ENCODE peak calls at places on chromosomes 16 and 17, in eight cellular contexts. One of them, this sample, is unnamed. For H3K27me3, the result is how much of the 10 kb centered on the place peaks cover.

GRCh38 chr17:13118311-13118710 is 100.5 kb upstream of the ELAC2 start:
- DNase-seq in prostate gland: no peak
- DNase-seq in cardiac muscle cell: no peak
- DNase-seq in brain microvascular endothelial cell: no peak
- DNase-seq in PC-9: no peak
- DNase-seq in psoas muscle: no peak
- DNase-seq in colonic mucosa: no peak
- DNase-seq in tibial nerve: no peak
- DNase-seq in this sample: no peak

GRCh38 chr16:89971495-89972243 is 23.1 kb downstream of the DEF8 start:
- DNase-seq in prostate gland: no peak
- DNase-seq in cardiac muscle cell: no peak
- DNase-seq in brain microvascular endothelial cell: no peak
- DNase-seq in PC-9: no peak
- DNase-seq in psoas muscle: no peak
- DNase-seq in colonic mucosa: no peak
- DNase-seq in tibial nerve: no peak
- DNase-seq in this sample: no peak

GRCh38 chr16:17705847-17706246 is 235.1 kb upstream of the XYLT1 start:
- DNase-seq in prostate gland: no peak
- DNase-seq in cardiac muscle cell: no peak
- DNase-seq in brain microvascular endothelial cell: no peak
- DNase-seq in PC-9: no peak
- DNase-seq in psoas muscle: no peak
- DNase-seq in colonic mucosa: no peak
- DNase-seq in tibial nerve: no peak
- DNase-seq in this sample: no peak

GRCh38 chr16:66188786-66189725 is 177.4 kb upstream of the CDH5 start:
- DNase-seq in prostate gland: no peak
- DNase-seq in cardiac muscle cell: no peak
- DNase-seq in brain microvascular endothelial cell: peak
- DNase-seq in PC-9: no peak
- DNase-seq in psoas muscle: no peak
- DNase-seq in colonic mucosa: peak
- DNase-seq in tibial nerve: peak
- DNase-seq in this sample: no peak

GRCh38 chr17:32123782-32124181 is 18.5 kb upstream of the RHOT1 start:
- DNase-seq in prostate gland: no peak
- DNase-seq in cardiac muscle cell: no peak
- DNase-seq in brain microvascular endothelial cell: peak
- DNase-seq in PC-9: no peak
- DNase-seq in psoas muscle: peak
- DNase-seq in colonic mucosa: no peak
- DNase-seq in tibial nerve: no peak
- DNase-seq in this sample: no peak

GRCh38 chr16:22373662-22374310 is 633 bp downstream of the CDR2 start:
- DNase-seq in prostate gland: peak
- DNase-seq in cardiac muscle cell: peak
- DNase-seq in brain microvascular endothelial cell: no peak
- DNase-seq in PC-9: peak
- DNase-seq in psoas muscle: peak
- DNase-seq in colonic mucosa: peak
- DNase-seq in tibial nerve: peak
- DNase-seq in this sample: peak

GRCh38 chr17:80724723-80725388 is 180.2 kb downstream of the RPTOR start:
- DNase-seq in prostate gland: no peak
- DNase-seq in cardiac muscle cell: no peak
- DNase-seq in brain microvascular endothelial cell: peak
- DNase-seq in PC-9: peak
- DNase-seq in psoas muscle: peak
- DNase-seq in colonic mucosa: no peak
- DNase-seq in tibial nerve: no peak
- DNase-seq in this sample: no peak

GRCh38 chr17:12853921-12854320 is 64.6 kb downstream of the ARHGAP44 start:
- DNase-seq in prostate gland: no peak
- DNase-seq in cardiac muscle cell: no peak
- DNase-seq in brain microvascular endothelial cell: no peak
- DNase-seq in PC-9: no peak
- DNase-seq in psoas muscle: no peak
- DNase-seq in colonic mucosa: no peak
- DNase-seq in tibial nerve: no peak
- DNase-seq in this sample: no peak

GRCh38 chr17:77886387-77886728 is 72.1 kb upstream of the TNRC6C start:
- DNase-seq in prostate gland: no peak
- DNase-seq in cardiac muscle cell: no peak
- DNase-seq in brain microvascular endothelial cell: no peak
- DNase-seq in PC-9: no peak
- DNase-seq in psoas muscle: peak
- DNase-seq in colonic mucosa: peak
- DNase-seq in tibial nerve: no peak
- DNase-seq in this sample: no peak

GRCh38 chr16:81553814-81554675 is 109.4 kb downstream of the CMIP start:
- DNase-seq in prostate gland: no peak
- DNase-seq in cardiac muscle cell: no peak
- DNase-seq in brain microvascular endothelial cell: no peak
- DNase-seq in PC-9: no peak
- DNase-seq in psoas muscle: no peak
- DNase-seq in colonic mucosa: no peak
- DNase-seq in tibial nerve: no peak
- DNase-seq in this sample: no peak

GRCh38 chr17:16465861-16466338 is 26.1 kb downstream of the LRRC75A start:
- DNase-seq in prostate gland: no peak
- DNase-seq in cardiac muscle cell: no peak
- DNase-seq in brain microvascular endothelial cell: no peak
- DNase-seq in PC-9: peak
- DNase-seq in psoas muscle: peak
- DNase-seq in colonic mucosa: peak
- DNase-seq in tibial nerve: no peak
- DNase-seq in this sample: peak

GRCh38 chr17:45146616-45147101 is 1.6 kb upstream of the HEXIM1 start:
- DNase-seq in prostate gland: peak
- DNase-seq in cardiac muscle cell: no peak
- DNase-seq in brain microvascular endothelial cell: peak
- DNase-seq in PC-9: peak
- DNase-seq in psoas muscle: peak
- DNase-seq in colonic mucosa: peak
- DNase-seq in tibial nerve: no peak
- DNase-seq in this sample: peak

GRCh38 chr17:80885922-80886582 is 105.6 kb upstream of the CHMP6 start:
- DNase-seq in prostate gland: no peak
- DNase-seq in cardiac muscle cell: no peak
- DNase-seq in brain microvascular endothelial cell: no peak
- DNase-seq in PC-9: no peak
- DNase-seq in psoas muscle: no peak
- DNase-seq in colonic mucosa: no peak
- DNase-seq in tibial nerve: no peak
- DNase-seq in this sample: no peak

GRCh38 chr16:10256855-10257641 is 74.8 kb upstream of the GRIN2A start:
- DNase-seq in prostate gland: no peak
- DNase-seq in cardiac muscle cell: peak
- DNase-seq in brain microvascular endothelial cell: no peak
- DNase-seq in PC-9: peak
- DNase-seq in psoas muscle: peak
- DNase-seq in colonic mucosa: peak
- DNase-seq in tibial nerve: no peak
- DNase-seq in this sample: peak

GRCh38 chr17:28074010-28074409 is 31.5 kb downstream of the NLK start:
- DNase-seq in prostate gland: no peak
- DNase-seq in cardiac muscle cell: no peak
- DNase-seq in brain microvascular endothelial cell: no peak
- DNase-seq in PC-9: no peak
- DNase-seq in psoas muscle: no peak
- DNase-seq in colonic mucosa: no peak
- DNase-seq in tibial nerve: no peak
- DNase-seq in this sample: no peak

GRCh38 chr17:31508310-31509094 is 117.0 kb downstream of the RAB11FIP4 start:
- DNase-seq in prostate gland: no peak
- DNase-seq in cardiac muscle cell: peak
- DNase-seq in brain microvascular endothelial cell: no peak
- DNase-seq in PC-9: no peak
- DNase-seq in psoas muscle: no peak
- DNase-seq in colonic mucosa: peak
- DNase-seq in tibial nerve: no peak
- DNase-seq in this sample: peak

GRCh38 chr16:55737318-55737717 is 81.5 kb downstream of the SLC6A2 start:
- DNase-seq in prostate gland: no peak
- DNase-seq in cardiac muscle cell: no peak
- DNase-seq in brain microvascular endothelial cell: no peak
- DNase-seq in PC-9: no peak
- DNase-seq in psoas muscle: no peak
- DNase-seq in colonic mucosa: no peak
- DNase-seq in tibial nerve: no peak
- DNase-seq in this sample: no peak

DNA sequence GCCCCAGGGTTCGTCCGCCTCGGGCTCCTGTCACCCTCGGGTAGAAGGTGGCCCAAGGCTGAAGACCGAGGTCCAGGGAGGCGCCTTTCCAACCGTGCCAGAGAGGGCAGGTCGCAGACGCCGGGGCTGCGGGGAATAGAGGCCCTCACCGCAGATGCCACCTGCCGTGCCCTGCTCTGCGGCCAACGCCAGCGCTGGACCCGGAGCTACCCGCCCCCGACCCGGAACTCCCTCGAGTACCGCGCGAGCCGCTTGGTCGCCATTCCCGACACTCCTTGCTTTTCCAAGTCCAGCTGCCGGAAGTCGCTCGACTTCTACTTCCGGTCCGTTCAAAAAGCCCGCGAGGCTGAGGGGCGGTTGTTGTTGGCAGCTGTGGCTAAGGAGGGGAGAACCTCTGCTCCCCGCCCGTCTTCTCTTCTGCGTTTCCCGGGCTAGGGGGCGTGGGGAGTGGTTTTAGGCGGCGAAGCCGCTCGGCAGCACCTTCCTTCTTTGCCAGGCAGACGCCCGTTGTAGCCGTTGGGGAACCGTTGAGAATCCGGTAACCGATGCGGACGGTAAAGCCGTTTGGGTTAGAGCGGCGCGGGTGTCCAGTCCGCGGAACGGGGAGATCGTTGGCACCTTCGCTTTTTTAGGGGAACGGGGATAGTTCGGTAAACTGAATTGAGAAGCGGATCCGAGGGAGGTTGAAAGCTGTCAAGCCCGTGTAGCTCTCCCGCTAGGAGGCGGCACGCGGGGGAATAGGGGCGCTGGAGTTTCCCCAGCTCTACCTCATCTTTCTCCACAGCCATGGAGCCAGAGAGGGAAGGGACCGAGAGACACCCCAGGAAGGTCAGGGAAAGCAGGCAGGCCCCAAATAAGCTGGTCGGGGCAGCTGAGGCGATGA is at the start of the genes ERI2 and REXO5:
- DNase-seq in prostate gland: peak
- DNase-seq in cardiac muscle cell: peak
- DNase-seq in brain microvascular endothelial cell: peak
- DNase-seq in PC-9: peak
- DNase-seq in psoas muscle: peak
- DNase-seq in colonic mucosa: peak
- DNase-seq in tibial nerve: peak
- DNase-seq in this sample: peak
- TF ChIP-seq CTCF in prostate gland: peak
- TF ChIP-seq CTCF in cardiac muscle cell: peak
- TF ChIP-seq CTCF in brain microvascular endothelial cell: peak
- TF ChIP-seq CTCF in PC-9: peak
- TF ChIP-seq CTCF in psoas muscle: peak
- TF ChIP-seq CTCF in colonic mucosa: no peak
- TF ChIP-seq CTCF in tibial nerve: peak
- TF ChIP-seq CTCF in this sample: peak

GRCh38 chr17:74921769-74922168 is 1.3 kb downstream of the USH1G start:
- DNase-seq in prostate gland: no peak
- DNase-seq in cardiac muscle cell: no peak
- DNase-seq in brain microvascular endothelial cell: no peak
- DNase-seq in PC-9: no peak
- DNase-seq in psoas muscle: no peak
- DNase-seq in colonic mucosa: no peak
- DNase-seq in tibial nerve: no peak
- DNase-seq in this sample: no peak
- H3K27me3 ChIP-seq in prostate gland: under half
- H3K27me3 ChIP-seq in cardiac muscle cell: under half
- H3K27me3 ChIP-seq in brain microvascular endothelial cell: half or more
- H3K27me3 ChIP-seq in PC-9: under half
- H3K27me3 ChIP-seq in psoas muscle: under half
- H3K27me3 ChIP-seq in colonic mucosa: half or more
- H3K27me3 ChIP-seq in tibial nerve: half or more
- H3K27me3 ChIP-seq in this sample: under half

GRCh38 chr16:87701066-87701425 is 64.7 kb downstream of the KLHDC4 start:
- DNase-seq in prostate gland: no peak
- DNase-seq in cardiac muscle cell: no peak
- DNase-seq in brain microvascular endothelial cell: no peak
- DNase-seq in PC-9: no peak
- DNase-seq in psoas muscle: no peak
- DNase-seq in colonic mucosa: no peak
- DNase-seq in tibial nerve: no peak
- DNase-seq in this sample: no peak

GRCh38 chr16:87703835-87704375 is 61.9 kb downstream of the KLHDC4 start:
- DNase-seq in prostate gland: no peak
- DNase-seq in cardiac muscle cell: no peak
- DNase-seq in brain microvascular endothelial cell: no peak
- DNase-seq in PC-9: no peak
- DNase-seq in psoas muscle: no peak
- DNase-seq in colonic mucosa: no peak
- DNase-seq in tibial nerve: no peak
- DNase-seq in this sample: no peak

GRCh38 chr16:87701505-87701921 is 64.3 kb downstream of the KLHDC4 start:
- DNase-seq in prostate gland: no peak
- DNase-seq in cardiac muscle cell: no peak
- DNase-seq in brain microvascular endothelial cell: no peak
- DNase-seq in PC-9: no peak
- DNase-seq in psoas muscle: no peak
- DNase-seq in colonic mucosa: no peak
- DNase-seq in tibial nerve: no peak
- DNase-seq in this sample: no peak

GRCh38 chr16:87703071-87703470 is 62.7 kb downstream of the KLHDC4 start:
- DNase-seq in prostate gland: no peak
- DNase-seq in cardiac muscle cell: no peak
- DNase-seq in brain microvascular endothelial cell: no peak
- DNase-seq in PC-9: no peak
- DNase-seq in psoas muscle: no peak
- DNase-seq in colonic mucosa: no peak
- DNase-seq in tibial nerve: no peak
- DNase-seq in this sample: no peak

GRCh38 chr16:87702325-87702811 is 63.4 kb downstream of the KLHDC4 start:
- DNase-seq in prostate gland: no peak
- DNase-seq in cardiac muscle cell: peak
- DNase-seq in brain microvascular endothelial cell: peak
- DNase-seq in PC-9: no peak
- DNase-seq in psoas muscle: no peak
- DNase-seq in colonic mucosa: no peak
- DNase-seq in tibial nerve: no peak
- DNase-seq in this sample: no peak
- TF ChIP-seq CTCF in prostate gland: no peak
- TF ChIP-seq CTCF in cardiac muscle cell: peak
- TF ChIP-seq CTCF in brain microvascular endothelial cell: peak
- TF ChIP-seq CTCF in PC-9: peak
- TF ChIP-seq CTCF in psoas muscle: no peak
- TF ChIP-seq CTCF in colonic mucosa: no peak
- TF ChIP-seq CTCF in tibial nerve: no peak
- TF ChIP-seq CTCF in this sample: peak

DNA sequence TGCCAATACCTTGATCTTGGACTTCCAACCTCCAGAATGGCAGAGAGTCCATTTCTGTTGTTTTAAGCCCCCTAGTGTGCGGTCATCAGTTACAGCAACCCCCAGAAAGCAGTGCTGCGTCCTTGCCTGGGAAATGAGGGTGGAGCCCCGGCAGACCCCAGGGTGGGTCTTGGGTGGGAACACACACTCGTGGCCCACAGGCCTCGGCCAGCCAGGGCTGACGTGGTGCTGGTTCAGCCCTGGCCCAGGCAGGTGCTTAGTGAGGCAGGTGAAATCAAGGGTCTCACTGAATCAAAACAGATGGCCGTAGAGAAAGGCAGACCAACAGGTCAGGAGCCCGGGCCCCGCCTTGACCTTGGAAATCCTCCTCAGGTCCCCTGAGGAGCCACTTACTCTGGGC is 169.2 kb downstream of the RBFOX3 start:
- DNase-seq in prostate gland: no peak
- DNase-seq in cardiac muscle cell: no peak
- DNase-seq in brain microvascular endothelial cell: no peak
- DNase-seq in PC-9: no peak
- DNase-seq in psoas muscle: no peak
- DNase-seq in colonic mucosa: no peak
- DNase-seq in tibial nerve: no peak
- DNase-seq in this sample: no peak
- H3K27me3 ChIP-seq in prostate gland: under half
- H3K27me3 ChIP-seq in cardiac muscle cell: under half
- H3K27me3 ChIP-seq in brain microvascular endothelial cell: under half
- H3K27me3 ChIP-seq in PC-9: half or more
- H3K27me3 ChIP-seq in psoas muscle: under half
- H3K27me3 ChIP-seq in colonic mucosa: under half
- H3K27me3 ChIP-seq in tibial nerve: under half
- H3K27me3 ChIP-seq in this sample: under half

This sample was measured in Caco-2.